ENCODE peak calls at places on chromosomes 4 and X, in nine cellular contexts. L is activated CD8-positive, alpha-beta memory T cell treated with anti-CD3 and anti-CD28 coated beads, Interleukin-2, amount 10 ng/mL, durations not matched to agents 7 days and 5 days; K is Calu3; B is cardiac muscle cell; T is HCT116; R is NCI-H1436; P is activated CD4-positive, alpha-beta T cell treated with anti-CD3 and anti-CD28 coated beads, Interleukin-2, amount 50 U/mL, for 48 hours; A is WTC11; Y is NCI-H1092 treated with DMSO at 0.1 percent for 48 hours. X is an unnamed sample.
A peak's percentile ranks its signal among the peaks of the same experiment; 100 is the strongest.

GRCh38 chr4:7416745-7417432 is 17.8 kb downstream of the PSAPL1 start:
- DNase-seq in R (no peak), T (no peak), B (no peak), P (no peak), Y (no peak), K (no peak), A (no peak), L (no peak), X (no peak)

GRCh38 chr4:128835498-128836222 is 26.2 kb downstream of the JADE1 start:
- DNase-seq in B (no peak), A (no peak), T (no peak), P (no peak), Y (no peak), K (no peak), R (no peak), L (no peak), X (no peak)

GRCh38 chrX:111581086-111581485 is 69.6 kb downstream of the SERTM2 start:
- DNase-seq in B (no peak), T (no peak), K (no peak), L (no peak), Y (no peak), A (no peak), P (no peak), R (no peak), X (no peak)

GRCh38 chr4:11263208-11263607 is 165.5 kb downstream of the HS3ST1 start:
- DNase-seq in R (no peak), K (no peak), Y (no peak), A (no peak), T (no peak), B (no peak), L (no peak), P (no peak), X (no peak)

GRCh38 chr4:46730075-46730474 is 179.0 kb downstream of the COX7B2 start:
- DNase-seq in Y (no peak), P (no peak), A (no peak), K (no peak), L (no peak), T (no peak), R (no peak), B (no peak), X (no peak)

GRCh38 chr4:48212165-48212564 is 57.5 kb downstream of the TEC start:
- DNase-seq in K (no peak), A (no peak), R (no peak), L (no peak), B (no peak), T (no peak), P (no peak), Y (no peak), X (no peak)

GRCh38 chr4:82586055-82586454 is 24.3 kb upstream of the TMEM150C start:
- DNase-seq in T (no peak), Y (peak; percentile 6), L (no peak), B (no peak), R (no peak), P (no peak), K (no peak), A (no peak), X (no peak)

GRCh38 chrX:10216208-10216607 is 59.4 kb downstream of the CLCN4 start:
- DNase-seq in L (no peak), P (no peak), B (no peak), T (no peak), Y (no peak), R (no peak), K (no peak), A (no peak), X (no peak)

GRCh38 chr4:38489924-38490639 is 173.9 kb upstream of the KLF3 start:
- DNase-seq in A (no peak), T (no peak), Y (no peak), B (no peak), P (peak; percentile 32), R (no peak), L (no peak), K (peak; percentile 57), X (no peak)

GRCh38 chrX:645024-645376 is 14.4 kb downstream of the SHOX start:
- DNase-seq in L (no peak), T (no peak), A (no peak), B (no peak), R (no peak), P (no peak), K (no peak), Y (no peak), X (no peak)

GRCh38 chr4:3873446-3874415 is 107.5 kb downstream of the ADRA2C start:
- DNase-seq in P (no peak), A (peak; percentile 69), T (no peak), Y (no peak), R (no peak), B (peak; percentile 19), K (peak; percentile 15), L (no peak), X (no peak)

GRCh38 chrX:39133971-39134370 is 332.7 kb downstream of the MID1IP1 start:
- DNase-seq in A (peak; percentile 53), B (peak; percentile 28), P (peak; percentile 19), R (peak; percentile 51), L (peak; percentile 42), K (peak; percentile 36), Y (peak; percentile 10), T (no peak), X (no peak)

GRCh38 chrX:123339201-123339905 is 155.3 kb downstream of the GRIA3 start:
- DNase-seq in P (no peak), K (no peak), T (no peak), Y (no peak), L (no peak), B (no peak), R (no peak), A (no peak), X (no peak)

GRCh38 chrX:155966876-155967275 is 30.6 kb upstream of the IL9R start:
- DNase-seq in P (peak; percentile 29), R (peak; percentile 37), K (peak; percentile 42), A (peak; percentile 39), T (peak; percentile 38), Y (peak; percentile 80), L (peak; percentile 69), B (peak; percentile 2), X (peak; percentile 3)

GRCh38 chrX:147914609-147915008 is 2.9 kb downstream of the FMR1 start:
- DNase-seq in R (no peak), L (no peak), Y (no peak), A (no peak), B (no peak), P (no peak), K (no peak), T (no peak), X (no peak)

GRCh38 chrX:83997781-83998180 is 136.8 kb downstream of the CYLC1 start:
- DNase-seq in A (no peak), P (no peak), K (no peak), B (no peak), R (no peak), Y (no peak), L (no peak), T (no peak), X (no peak)

GRCh38 chr4:52704133-52704532 is 45.0 kb upstream of the USP46 start:
- DNase-seq in P (no peak), B (no peak), A (no peak), Y (no peak), R (no peak), K (no peak), T (no peak), L (no peak), X (no peak)

GRCh38 chrX:150324035-150324728 is 38.9 kb upstream of the MAMLD1 start:
- DNase-seq in B (no peak), A (no peak), R (no peak), K (peak; percentile 24), T (peak; percentile 22), L (no peak), Y (no peak), P (no peak), X (no peak)

GRCh38 chrX:23749576-23749975 is 6.5 kb upstream of the ACOT9 start:
- DNase-seq in T (no peak), B (no peak), A (no peak), R (no peak), K (no peak), L (no peak), Y (no peak), P (no peak), X (no peak)

GRCh38 chrX:17580529-17581155 is 156.7 kb upstream of the SCML1 start:
- DNase-seq in L (no peak), P (no peak), R (no peak), K (no peak), T (no peak), B (peak; percentile 54), A (no peak), Y (no peak), X (no peak)

GRCh38 chrX:149013081-149013480 is 492.0 kb downstream of the IDS start:
- DNase-seq in Y (no peak), P (no peak), L (no peak), B (no peak), T (no peak), K (no peak), A (no peak), R (no peak), X (no peak)

GRCh38 chrX:57906790-57907189 is 3.5 kb downstream of the ZXDA start:
- DNase-seq in A (no peak), P (no peak), R (no peak), Y (no peak), T (no peak), B (no peak), K (no peak), L (no peak), X (no peak)

GRCh38 chr4:140095694-140096482 is 58.1 kb downstream of the MAML3 start:
- DNase-seq in R (peak; percentile 77), Y (no peak), L (peak; percentile 85), B (peak; percentile 52), K (no peak), T (peak; percentile 62), P (peak; percentile 72), A (no peak), X (no peak)

GRCh38 chrX:151694661-151695582 is at the start of gene PRRG3:
- DNase-seq in K (no peak), Y (peak; percentile 43), R (no peak), B (peak; percentile 52), T (no peak), L (no peak), P (no peak), A (peak; percentile 30), X (no peak)